ENCODE peak calls at places on chromosomes 13 and 19, in ten cellular contexts. Z is NB4, A is tibial nerve, T is uterus, R is A549, C is Peyer's patch, I is stomach, K is adrenal gland, V is HepG2, N is H54. Y is an unnamed sample.

GRCh38 chr19:12773571-12773970 is 1.8 kb downstream of the HOOK2 start:
- DNase-seq in Z (peak; percentile 49), A (no peak), T (no peak), R (peak; percentile 44), C (no peak), I (no peak), K (peak; percentile 52), V (no peak), N (no peak), Y (peak; percentile 59)

GRCh38 chr13:38821753-38822551 is 135.1 kb downstream of the FREM2 start:
- DNase-seq in Z (no peak), A (no peak), T (no peak), R (no peak), C (no peak), I (no peak), K (no peak), V (no peak), N (no peak), Y (no peak)

GRCh38 chr13:42420304-42420703 is 148.4 kb downstream of the AKAP11 start:
- DNase-seq in Z (no peak), A (no peak), T (no peak), R (no peak), C (no peak), I (no peak), K (no peak), V (no peak), N (no peak), Y (no peak)

GRCh38 chr13:98217597-98217996 is 40.5 kb upstream of the RNF113B start:
- DNase-seq in Z (no peak), A (no peak), T (no peak), R (no peak), C (no peak), I (peak; percentile 62), K (no peak), V (no peak), N (no peak), Y (no peak)

GRCh38 chr13:43348397-43348796 is 325.0 kb downstream of the DNAJC15 start:
- DNase-seq in Z (no peak), A (no peak), T (no peak), R (peak; percentile 11), C (no peak), I (no peak), K (no peak), V (no peak), N (no peak), Y (no peak)

GRCh38 chr13:72120632-72121031 is 253.6 kb upstream of the DACH1 start:
- DNase-seq in Z (no peak), A (no peak), T (no peak), R (no peak), C (no peak), I (no peak), K (no peak), V (no peak), N (no peak), Y (no peak)

GRCh38 chr19:32421589-32422361 is 16.2 kb downstream of the DPY19L3 start:
- DNase-seq in Z (peak; percentile 89), A (no peak), T (no peak), R (no peak), C (no peak), I (no peak), K (no peak), V (no peak), N (no peak), Y (peak; percentile 86)

GRCh38 chr19:56667311-56667870 is 4.2 kb downstream of the ZNF835 start:
- DNase-seq in Z (no peak), A (no peak), T (no peak), R (no peak), C (no peak), I (no peak), K (no peak), V (no peak), N (no peak), Y (no peak)

GRCh38 chr13:97367427-97367826 is 66.5 kb upstream of the RAP2A start:
- DNase-seq in Z (peak; percentile 72), A (no peak), T (peak; percentile 47), R (no peak), C (no peak), I (no peak), K (no peak), V (no peak), N (peak; percentile 64), Y (no peak)

GRCh38 chr19:50205681-50206138 is 2.3 kb downstream of the MYH14 start:
- DNase-seq in Z (no peak), A (no peak), T (no peak), R (no peak), C (no peak), I (peak; percentile 85), K (no peak), V (no peak), N (no peak), Y (no peak)

GRCh38 chr13:41649659-41650058 is 192.3 kb downstream of the RGCC start:
- DNase-seq in Z (no peak), A (no peak), T (no peak), R (peak; percentile 22), C (no peak), I (no peak), K (no peak), V (peak; percentile 41), N (no peak), Y (peak; percentile 28)

GRCh38 chr13:109782823-109783411 is 3.5 kb downstream of the IRS2 start:
- DNase-seq in Z (peak; percentile 68), A (no peak), T (no peak), R (no peak), C (no peak), I (no peak), K (no peak), V (no peak), N (no peak), Y (no peak)

GRCh38 chr13:109782066-109782822 is 4.1 kb downstream of the IRS2 start:
- DNase-seq in Z (peak; percentile 80), A (no peak), T (no peak), R (no peak), C (no peak), I (no peak), K (no peak), V (no peak), N (no peak), Y (no peak)

GRCh38 chr13:109783815-109784589 is 2.4 kb downstream of the IRS2 start:
- DNase-seq in Z (peak; percentile 69), A (no peak), T (peak; percentile 17), R (no peak), C (no peak), I (no peak), K (no peak), V (no peak), N (no peak), Y (peak; percentile 52)

GRCh38 chr13:109784590-109785140 is 1.7 kb downstream of the IRS2 start:
- DNase-seq in Z (peak; percentile 92), A (peak; percentile 42), T (peak; percentile 79), R (peak; percentile 79), C (no peak), I (peak; percentile 85), K (peak; percentile 77), V (no peak), N (peak; percentile 91), Y (peak; percentile 79)

DNA sequence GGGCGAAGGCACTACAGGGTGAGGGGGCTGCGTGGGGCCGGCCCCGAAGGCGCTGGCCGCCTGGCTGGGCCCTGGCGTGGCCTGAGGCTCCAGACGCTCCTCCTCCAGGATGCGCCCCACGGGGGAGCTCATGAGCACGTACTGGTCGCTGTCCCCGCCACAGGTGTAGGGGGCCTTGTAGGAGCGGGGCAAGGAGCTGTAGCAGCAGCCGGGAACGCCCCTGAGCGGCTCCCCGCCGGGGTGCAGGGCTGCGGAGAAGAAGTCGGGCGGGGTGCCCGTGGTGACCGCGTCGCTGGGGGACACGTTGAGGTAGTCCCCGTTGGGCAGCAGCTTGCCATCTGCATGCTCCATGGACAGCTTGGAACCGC is 3.0 kb downstream of the IRS2 start:
- DNase-seq in Z (peak; percentile 90), A (no peak), T (no peak), R (no peak), C (no peak), I (no peak), K (no peak), V (no peak), N (no peak), Y (no peak)
- TF ChIP-seq POLR2A in Z (no peak), A (no peak), T (no peak), R (no peak), C (no peak), I (no peak), K (no peak), V (no peak), N (no peak), Y (no peak)

DNA sequence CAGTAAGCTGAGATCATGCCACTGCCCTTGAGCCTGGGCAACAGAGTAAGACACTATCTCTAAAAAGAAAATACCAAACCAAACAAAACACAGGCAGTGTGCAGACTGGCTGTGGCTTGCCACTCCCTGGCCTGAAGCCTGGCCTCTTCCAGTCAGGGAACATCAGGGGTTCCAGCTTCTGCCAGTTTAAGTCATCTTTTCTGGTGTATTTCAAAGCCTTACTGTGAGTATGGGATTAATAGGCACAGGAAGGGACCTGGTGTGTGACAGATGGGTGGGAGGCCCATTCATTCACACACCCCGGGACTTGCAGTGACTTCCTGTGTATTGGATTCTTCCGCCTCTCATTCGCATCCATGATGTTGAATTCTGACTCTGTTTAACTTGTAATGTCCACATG is 26.9 kb upstream of the F2RL3 start:
- DNase-seq in Z (no peak), A (no peak), T (no peak), R (no peak), C (no peak), I (no peak), K (no peak), V (no peak), N (no peak), Y (no peak)
- TF ChIP-seq POLR2A in Z (no peak), A (no peak), T (no peak), R (no peak), C (no peak), I (no peak), K (no peak), V (no peak), N (no peak), Y (no peak)

GRCh38 chr13:67469623-67470022 is 239.5 kb upstream of the PCDH9 start:
- DNase-seq in Z (no peak), A (no peak), T (no peak), R (no peak), C (no peak), I (no peak), K (no peak), V (no peak), N (no peak), Y (no peak)
- TF ChIP-seq POLR2A in Z (no peak), A (no peak), T (no peak), R (no peak), C (no peak), I (no peak), K (no peak), V (no peak), N (no peak), Y (no peak)

DNA sequence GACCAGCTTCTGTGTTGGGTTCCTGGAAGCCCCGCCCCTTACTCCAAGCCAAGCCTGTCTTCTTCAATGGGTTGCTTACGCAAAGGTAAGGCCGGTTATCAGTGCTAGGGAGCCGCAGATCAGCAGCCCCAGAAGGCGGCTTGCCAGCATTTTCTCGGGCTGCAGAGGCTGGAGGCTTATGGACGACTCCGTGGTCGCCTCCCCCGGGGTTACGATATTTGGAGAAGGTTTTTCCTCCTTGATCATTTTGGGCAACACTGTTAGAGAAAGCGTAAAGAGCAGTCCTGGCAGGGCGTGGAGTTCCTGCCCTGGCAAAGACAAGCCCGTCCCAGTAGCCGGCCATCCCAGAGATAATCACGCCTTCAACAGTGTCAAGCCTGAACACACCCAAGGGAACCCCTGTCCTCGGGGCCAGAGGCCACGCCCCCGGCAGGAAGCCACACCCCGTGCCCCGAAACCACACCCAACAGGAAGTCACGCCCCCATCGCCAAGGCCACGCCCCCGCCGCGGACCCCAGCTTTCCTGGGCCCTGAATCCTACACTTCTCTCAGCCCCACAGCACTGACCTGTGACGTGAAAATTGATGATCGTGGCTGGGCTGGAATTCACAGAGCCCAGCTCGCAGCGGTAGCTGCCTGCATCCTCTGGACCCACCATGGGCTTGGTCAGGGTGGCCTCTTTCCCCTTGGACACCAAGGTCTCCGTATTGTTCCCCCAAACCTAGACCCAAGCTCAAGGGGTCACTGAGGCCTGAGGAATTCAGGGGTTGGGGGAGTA is 1.0 kb upstream of the RASIP1 start:
- DNase-seq in Z (peak; percentile 74), A (no peak), T (no peak), R (peak; percentile 63), C (no peak), I (peak; percentile 66), K (peak; percentile 81), V (no peak), N (no peak), Y (peak; percentile 90)
- TF ChIP-seq POLR2A in Z (peak; percentile 33), A (no peak), T (peak; percentile 38), R (no peak), C (peak; percentile 63), I (no peak), K (peak; percentile 74), V (no peak), N (no peak), Y (peak; percentile 22)

Y was measured in erythroblast.